ENCODE peak calls at places on chromosome 4, in four cellular contexts. H is astrocyte of the spinal cord, B is neuronal stem cell, G is left lung. W is an unnamed sample.

GRCh38 chr4:168853770-168854169 is 156.3 kb downstream of the CBR4 start:
- DNase-seq in H (no peak), B (no peak), G (no peak), W (no peak)

GRCh38 chr4:75457365-75457764 is 56.8 kb downstream of the RCHY1 start:
- DNase-seq in H (no peak), B (no peak), G (no peak), W (no peak)

GRCh38 chr4:14816592-14817273 is 185.5 kb upstream of the CPEB2 start:
- DNase-seq in H (no peak), B (no peak), G (no peak), W (no peak)

GRCh38 chr4:47698837-47699236 is 139.0 kb downstream of the CORIN start:
- DNase-seq in H (no peak), B (no peak), G (no peak), W (no peak)

GRCh38 chr4:15317246-15317645 is 110.6 kb upstream of the C1QTNF7 start:
- DNase-seq in H (no peak), B (no peak), G (no peak), W (no peak)

GRCh38 chr4:159366966-159367365 is 264.1 kb downstream of the RAPGEF2 start:
- DNase-seq in H (no peak), B (no peak), G (no peak), W (no peak)

GRCh38 chr4:22999419-22999818 is 306.7 kb downstream of the GBA3 start:
- DNase-seq in H (peak; percentile 13), B (no peak), G (no peak), W (no peak)

GRCh38 chr4:76208005-76208765 is 5.4 kb downstream of the SCARB2 start:
- DNase-seq in H (peak; percentile 86), B (no peak), G (peak; percentile 80), W (peak; percentile 95)

GRCh38 chr4:1708581-1708980 is 3.5 kb downstream of the SLBP start:
- DNase-seq in H (no peak), B (no peak), G (no peak), W (no peak)

GRCh38 chr4:27010334-27010940 is 149.8 kb downstream of the STIM2 start:
- DNase-seq in H (peak; percentile 72), B (peak; percentile 15), G (no peak), W (peak; percentile 89)

GRCh38 chr4:1808396-1808795 is 15.3 kb downstream of the FGFR3 start:
- DNase-seq in H (no peak), B (no peak), G (no peak), W (no peak)

GRCh38 chr4:89177807-89178206 is 66.5 kb downstream of the TIGD2 start:
- DNase-seq in H (no peak), B (no peak), G (no peak), W (no peak)

GRCh38 chr4:79164961-79165610 is 160.8 kb downstream of the NAA11 start:
- DNase-seq in H (no peak), B (no peak), G (no peak), W (no peak)

GRCh38 chr4:129278868-129279267 is 182.9 kb downstream of the C4orf33 start:
- DNase-seq in H (no peak), B (no peak), G (no peak), W (no peak)

GRCh38 chr4:188956566-188956965 is 817.3 kb downstream of the TRIML1 start:
- DNase-seq in H (no peak), B (no peak), G (no peak), W (no peak)

GRCh38 chr4:115969756-115970155 is 856.3 kb upstream of the NDST4 start:
- DNase-seq in H (no peak), B (no peak), G (no peak), W (no peak)

GRCh38 chr4:95129036-95129435 is 371.3 kb downstream of the BMPR1B start:
- DNase-seq in H (peak; percentile 76), B (no peak), G (no peak), W (peak; percentile 30)

GRCh38 chr4:95124906-95125504 is 367.2 kb downstream of the BMPR1B start:
- DNase-seq in H (peak; percentile 81), B (peak; percentile 54), G (no peak), W (peak; percentile 89)

DNA sequence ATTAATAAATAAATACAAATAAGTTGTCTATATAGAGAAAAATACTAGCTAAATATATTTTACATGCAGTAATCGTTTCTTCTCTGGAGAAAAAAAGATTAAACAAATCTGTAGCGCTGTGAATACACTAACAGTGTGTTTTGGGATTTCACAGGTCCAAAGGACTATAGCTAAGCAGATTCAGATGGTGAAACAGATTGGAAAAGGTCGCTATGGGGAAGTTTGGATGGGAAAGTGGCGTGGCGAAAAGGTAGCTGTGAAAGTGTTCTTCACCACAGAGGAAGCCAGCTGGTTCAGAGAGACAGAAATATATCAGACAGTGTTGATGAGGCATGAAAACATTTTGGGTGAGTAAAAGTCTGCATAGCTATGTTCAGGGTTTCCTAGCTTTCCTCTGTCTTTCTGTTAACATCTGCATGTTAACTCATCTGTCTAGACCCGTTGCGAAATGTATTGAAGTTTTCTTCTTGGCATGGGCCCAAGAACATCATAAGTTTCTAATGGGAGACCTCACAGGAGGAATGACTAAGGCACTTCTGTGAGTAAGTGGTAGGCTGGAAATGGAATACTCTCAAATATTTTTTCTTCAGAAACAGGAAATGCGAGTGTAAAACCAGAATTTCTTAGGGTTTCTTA is 372.1 kb downstream of the BMPR1B start:
- DNase-seq in H (peak; percentile 99), B (no peak), G (no peak), W (peak; percentile 100)
- H3K4me3 ChIP-seq in H (peak overlapping the region; percentile 4), B (no peak overlapping the region), G (peak overlapping the region; percentile 1), W (peak overlapping the region; percentile 20)

GRCh38 chr4:70718811-70719604 is 2.8 kb upstream of the RUFY3 start:
- DNase-seq in H (no peak), B (no peak), G (no peak), W (no peak)

GRCh38 chr4:70724463-70724862 is 2.7 kb downstream of the RUFY3 start:
- DNase-seq in H (no peak), B (no peak), G (no peak), W (no peak)

GRCh38 chr4:70725633-70726032 is 3.9 kb downstream of the RUFY3 start:
- DNase-seq in H (no peak), B (no peak), G (no peak), W (no peak)

GRCh38 chr4:70721747-70722146 is at the start of gene RUFY3:
- DNase-seq in H (peak; percentile 94), B (no peak), G (no peak), W (peak; percentile 97)

GRCh38 chr4:70722199-70722791 is 531 bp downstream of the RUFY3 start:
- DNase-seq in H (peak; percentile 79), B (no peak), G (no peak), W (peak; percentile 82)
- H3K4me3 ChIP-seq in H (peak overlapping the region; percentile 74), B (peak overlapping the region; percentile 55), G (peak overlapping the region; percentile 4), W (peak overlapping the region; percentile 60)

GRCh38 chr4:2811830-2812599 is 19.1 kb downstream of the SH3BP2 start:
- DNase-seq in H (peak; percentile 68), B (no peak), G (peak; percentile 96), W (peak; percentile 87)
- H3K4me3 ChIP-seq in H (peak overlapping the region; percentile 22), B (peak overlapping the region; percentile 31), G (peak overlapping the region; percentile 27), W (peak overlapping the region; percentile 53)

DNA sequence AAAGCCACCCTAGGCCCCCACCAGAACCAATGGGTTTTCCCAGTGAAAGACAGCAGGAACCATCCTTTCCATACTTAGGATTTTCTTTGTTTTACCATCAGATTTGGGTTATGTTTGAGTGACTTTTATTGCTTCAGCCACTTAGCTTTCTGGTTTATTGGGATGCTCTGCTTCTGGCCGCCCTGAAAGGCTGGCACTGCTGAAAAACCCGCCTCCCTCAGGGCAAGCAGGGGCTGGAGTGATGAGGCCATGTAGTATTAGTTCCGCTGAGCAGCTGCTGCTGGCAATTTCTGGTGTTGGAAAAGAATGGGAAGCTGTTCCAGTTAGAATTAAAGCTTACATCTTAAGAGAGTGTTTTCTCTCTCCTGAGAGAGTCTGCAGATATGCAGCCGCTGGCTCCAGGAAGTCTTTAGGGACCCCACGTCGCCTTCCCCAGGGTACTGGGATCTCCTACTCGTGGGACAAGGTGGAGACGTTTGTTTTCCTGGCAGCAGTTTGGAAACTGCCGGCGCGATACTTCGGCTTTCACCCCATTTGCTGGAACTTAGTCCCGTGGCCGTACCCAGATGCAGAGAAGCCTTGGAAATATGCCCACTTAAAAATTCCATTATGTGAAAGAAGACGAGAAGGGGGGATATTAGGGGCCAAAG is 72.4 kb downstream of the TMEM131L start:
- DNase-seq in H (peak; percentile 38), B (no peak), G (no peak), W (peak; percentile 72)
- H3K4me3 ChIP-seq in H (peak overlapping the region; percentile 1), B (no peak overlapping the region), G (peak overlapping the region; percentile 6), W (peak overlapping the region; percentile 47)

GRCh38 chr4:18593297-18594002 is 571.9 kb upstream of the LCORL start:
- DNase-seq in H (peak; percentile 78), B (peak; percentile 87), G (no peak), W (peak; percentile 88)
- H3K4me3 ChIP-seq in H (peak overlapping the region; percentile 20), B (no peak overlapping the region), G (no peak overlapping the region), W (peak overlapping the region; percentile 23)

GRCh38 chr4:150974750-150975149 is 40.3 kb downstream of the LRBA start:
- DNase-seq in H (no peak), B (no peak), G (no peak), W (no peak)
- H3K4me3 ChIP-seq in H (no peak overlapping the region), B (no peak overlapping the region), G (no peak overlapping the region), W (no peak overlapping the region)